ENCODE peak calls at places on chromosome 2, in five cellular contexts. C is GF-D8, T is mesenchymal stem cell, P is NCI-H2029, R is glomerular endothelial cell. N is an unnamed sample.

GRCh38 chr2:69779258-69779989 is 37.5 kb downstream of the ANXA4 start:
- DNase-seq in C (no peak), T (no peak), P (no peak), R (no peak), N (no peak)

GRCh38 chr2:231914077-231914690 is 12.0 kb downstream of the NPPC start:
- DNase-seq in C (no peak), P (no peak), R (no peak), T (no peak), N (no peak)

GRCh38 chr2:234512884-234513669 is 16.2 kb upstream of the ARL4C start:
- DNase-seq in R (no peak), P (no peak), C (no peak), T (no peak), N (no peak)

GRCh38 chr2:8148260-8148880 is 533.5 kb upstream of the ID2 start:
- DNase-seq in T (peak), P (no peak), R (peak), C (no peak), N (no peak)

GRCh38 chr2:49286726-49287125 is 132.4 kb upstream of the FSHR start:
- DNase-seq in P (no peak), T (peak), R (no peak), C (no peak), N (no peak)

GRCh38 chr2:170711774-170712652 is 3.1 kb upstream of the SP5 start:
- DNase-seq in T (no peak), P (no peak), C (no peak), R (no peak), N (no peak)

GRCh38 chr2:26772064-26773001 is 8.2 kb downstream of the SLC35F6 start:
- DNase-seq in P (peak), T (peak), C (peak), R (no peak), N (peak)

GRCh38 chr2:200591308-200591707 is 5.5 kb downstream of the AOX1 start:
- DNase-seq in R (no peak), C (no peak), P (no peak), T (no peak), N (no peak)

GRCh38 chr2:38315707-38316333 is 61.3 kb downstream of the ATL2 start:
- DNase-seq in P (peak), T (peak), R (no peak), C (no peak), N (no peak)

GRCh38 chr2:11827547-11827946 is 81.1 kb downstream of the LPIN1 start:
- DNase-seq in T (no peak), C (no peak), R (no peak), P (no peak), N (no peak)

GRCh38 chr2:103462712-103463111 is 700.9 kb downstream of the TMEM182 start:
- DNase-seq in T (no peak), R (no peak), P (no peak), C (no peak), N (no peak)

GRCh38 chr2:211144078-211144477 is 587.7 kb downstream of the CPS1 start:
- DNase-seq in R (no peak), T (peak), P (no peak), C (no peak), N (no peak)

N was measured in LNCaP clone FGC.